ENCODE peak calls at places on chromosomes 2 and 18, in eight cellular contexts. One of them, this sample, is unnamed. For H3K4me1, the result is how much of the 10 kb centered on the place peaks cover.

GRCh38 chr2:203327582-203327917 is 644 bp upstream of the ABI2 start:
- DNase-seq in small intestine: no peak
- DNase-seq in CD8-positive, alpha-beta memory T cell: no peak
- DNase-seq in cardiac muscle cell: no peak
- DNase-seq in mesendoderm: no peak
- DNase-seq in effector memory CD4-positive, alpha-beta T cell: no peak
- DNase-seq in SJSA1: no peak
- DNase-seq in left ventricle myocardium inferior: no peak
- DNase-seq in this sample: no peak

GRCh38 chr2:226760412-226761194 is 39.0 kb downstream of the IRS1 start:
- DNase-seq in small intestine: peak
- DNase-seq in CD8-positive, alpha-beta memory T cell: no peak
- DNase-seq in cardiac muscle cell: no peak
- DNase-seq in mesendoderm: no peak
- DNase-seq in effector memory CD4-positive, alpha-beta T cell: no peak
- DNase-seq in SJSA1: peak
- DNase-seq in left ventricle myocardium inferior: no peak
- DNase-seq in this sample: no peak

GRCh38 chr2:128536925-128537620 is 218.4 kb upstream of the HS6ST1 start:
- DNase-seq in small intestine: no peak
- DNase-seq in CD8-positive, alpha-beta memory T cell: no peak
- DNase-seq in cardiac muscle cell: no peak
- DNase-seq in mesendoderm: peak
- DNase-seq in effector memory CD4-positive, alpha-beta T cell: no peak
- DNase-seq in SJSA1: peak
- DNase-seq in left ventricle myocardium inferior: no peak
- DNase-seq in this sample: no peak

GRCh38 chr2:11155326-11156059 is at the start of gene SLC66A3:
- DNase-seq in small intestine: no peak
- DNase-seq in CD8-positive, alpha-beta memory T cell: peak
- DNase-seq in cardiac muscle cell: peak
- DNase-seq in mesendoderm: peak
- DNase-seq in effector memory CD4-positive, alpha-beta T cell: no peak
- DNase-seq in SJSA1: no peak
- DNase-seq in left ventricle myocardium inferior: no peak
- DNase-seq in this sample: no peak

GRCh38 chr2:8006181-8006580 is 675.7 kb upstream of the ID2 start:
- DNase-seq in small intestine: no peak
- DNase-seq in CD8-positive, alpha-beta memory T cell: no peak
- DNase-seq in cardiac muscle cell: no peak
- DNase-seq in mesendoderm: peak
- DNase-seq in effector memory CD4-positive, alpha-beta T cell: no peak
- DNase-seq in SJSA1: no peak
- DNase-seq in left ventricle myocardium inferior: no peak
- DNase-seq in this sample: no peak

GRCh38 chr2:172431428-172431827 is 4.0 kb downstream of the ITGA6 start:
- DNase-seq in small intestine: peak
- DNase-seq in CD8-positive, alpha-beta memory T cell: no peak
- DNase-seq in cardiac muscle cell: no peak
- DNase-seq in mesendoderm: no peak
- DNase-seq in effector memory CD4-positive, alpha-beta T cell: no peak
- DNase-seq in SJSA1: no peak
- DNase-seq in left ventricle myocardium inferior: peak
- DNase-seq in this sample: peak

GRCh38 chr2:82089518-82089917 is 1785.0 kb upstream of the LRRTM1 start:
- DNase-seq in small intestine: no peak
- DNase-seq in CD8-positive, alpha-beta memory T cell: no peak
- DNase-seq in cardiac muscle cell: no peak
- DNase-seq in mesendoderm: no peak
- DNase-seq in effector memory CD4-positive, alpha-beta T cell: no peak
- DNase-seq in SJSA1: no peak
- DNase-seq in left ventricle myocardium inferior: no peak
- DNase-seq in this sample: no peak

GRCh38 chr2:86441789-86442641 is 844 bp downstream of the KDM3A start:
- DNase-seq in small intestine: peak
- DNase-seq in CD8-positive, alpha-beta memory T cell: peak
- DNase-seq in cardiac muscle cell: peak
- DNase-seq in mesendoderm: peak
- DNase-seq in effector memory CD4-positive, alpha-beta T cell: peak
- DNase-seq in SJSA1: peak
- DNase-seq in left ventricle myocardium inferior: peak
- DNase-seq in this sample: peak

GRCh38 chr2:208607694-208608093 is 201.1 kb downstream of the PTH2R start:
- DNase-seq in small intestine: no peak
- DNase-seq in CD8-positive, alpha-beta memory T cell: no peak
- DNase-seq in cardiac muscle cell: no peak
- DNase-seq in mesendoderm: no peak
- DNase-seq in effector memory CD4-positive, alpha-beta T cell: no peak
- DNase-seq in SJSA1: no peak
- DNase-seq in left ventricle myocardium inferior: no peak
- DNase-seq in this sample: no peak

GRCh38 chr2:140242889-140243288 is 1462.7 kb upstream of the NXPH2 start:
- DNase-seq in small intestine: no peak
- DNase-seq in CD8-positive, alpha-beta memory T cell: no peak
- DNase-seq in cardiac muscle cell: no peak
- DNase-seq in mesendoderm: peak
- DNase-seq in effector memory CD4-positive, alpha-beta T cell: no peak
- DNase-seq in SJSA1: no peak
- DNase-seq in left ventricle myocardium inferior: no peak
- DNase-seq in this sample: no peak

GRCh38 chr2:169363570-169364150 is 1.3 kb upstream of the LRP2 start:
- DNase-seq in small intestine: peak
- DNase-seq in CD8-positive, alpha-beta memory T cell: peak
- DNase-seq in cardiac muscle cell: peak
- DNase-seq in mesendoderm: peak
- DNase-seq in effector memory CD4-positive, alpha-beta T cell: no peak
- DNase-seq in SJSA1: no peak
- DNase-seq in left ventricle myocardium inferior: no peak
- DNase-seq in this sample: no peak

GRCh38 chr2:62430146-62430545 is 75.8 kb downstream of the TMEM17 start:
- DNase-seq in small intestine: no peak
- DNase-seq in CD8-positive, alpha-beta memory T cell: no peak
- DNase-seq in cardiac muscle cell: no peak
- DNase-seq in mesendoderm: no peak
- DNase-seq in effector memory CD4-positive, alpha-beta T cell: no peak
- DNase-seq in SJSA1: no peak
- DNase-seq in left ventricle myocardium inferior: no peak
- DNase-seq in this sample: no peak

GRCh38 chr2:97992836-97993825 is 2.6 kb downstream of the TMEM131 start:
- DNase-seq in small intestine: no peak
- DNase-seq in CD8-positive, alpha-beta memory T cell: no peak
- DNase-seq in cardiac muscle cell: no peak
- DNase-seq in mesendoderm: no peak
- DNase-seq in effector memory CD4-positive, alpha-beta T cell: no peak
- DNase-seq in SJSA1: no peak
- DNase-seq in left ventricle myocardium inferior: no peak
- DNase-seq in this sample: no peak

GRCh38 chr2:99811544-99811943 is 321.7 kb upstream of the REV1 start:
- DNase-seq in small intestine: no peak
- DNase-seq in CD8-positive, alpha-beta memory T cell: no peak
- DNase-seq in cardiac muscle cell: no peak
- DNase-seq in mesendoderm: no peak
- DNase-seq in effector memory CD4-positive, alpha-beta T cell: no peak
- DNase-seq in SJSA1: no peak
- DNase-seq in left ventricle myocardium inferior: no peak
- DNase-seq in this sample: no peak

GRCh38 chr2:20615466-20616241 is 35.2 kb downstream of the HS1BP3 start:
- DNase-seq in small intestine: no peak
- DNase-seq in CD8-positive, alpha-beta memory T cell: no peak
- DNase-seq in cardiac muscle cell: no peak
- DNase-seq in mesendoderm: no peak
- DNase-seq in effector memory CD4-positive, alpha-beta T cell: no peak
- DNase-seq in SJSA1: no peak
- DNase-seq in left ventricle myocardium inferior: peak
- DNase-seq in this sample: peak

GRCh38 chr2:15364561-15364960 is 196.6 kb downstream of the NBAS start:
- DNase-seq in small intestine: no peak
- DNase-seq in CD8-positive, alpha-beta memory T cell: no peak
- DNase-seq in cardiac muscle cell: no peak
- DNase-seq in mesendoderm: no peak
- DNase-seq in effector memory CD4-positive, alpha-beta T cell: no peak
- DNase-seq in SJSA1: no peak
- DNase-seq in left ventricle myocardium inferior: no peak
- DNase-seq in this sample: no peak

GRCh38 chr18:52063923-52064322 is 276.1 kb upstream of the DCC start:
- DNase-seq in small intestine: no peak
- DNase-seq in CD8-positive, alpha-beta memory T cell: no peak
- DNase-seq in cardiac muscle cell: no peak
- DNase-seq in mesendoderm: no peak
- DNase-seq in effector memory CD4-positive, alpha-beta T cell: no peak
- DNase-seq in SJSA1: no peak
- DNase-seq in left ventricle myocardium inferior: no peak
- DNase-seq in this sample: no peak

DNA sequence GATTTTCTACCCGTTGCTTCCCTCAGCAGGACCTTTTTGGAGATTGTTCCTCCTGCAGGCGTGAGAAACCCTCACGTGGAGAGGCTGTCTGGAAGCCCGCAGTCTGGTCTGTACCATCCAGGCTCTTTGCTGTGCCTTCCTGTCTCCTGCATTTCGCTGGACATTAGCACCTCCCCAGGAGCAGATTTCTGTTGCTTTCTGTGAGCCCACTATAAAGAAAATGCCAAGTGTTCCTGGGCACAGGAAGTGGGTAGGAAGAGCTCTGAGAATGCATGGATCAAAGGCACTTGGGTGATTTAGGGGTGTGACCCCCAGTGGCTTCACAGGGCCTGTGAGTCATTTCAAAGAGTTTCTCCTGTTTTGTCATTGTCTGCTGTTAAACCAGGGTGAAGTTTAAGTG is 27.3 kb downstream of the SPTBN1 start:
- DNase-seq in small intestine: no peak
- DNase-seq in CD8-positive, alpha-beta memory T cell: no peak
- DNase-seq in cardiac muscle cell: no peak
- DNase-seq in mesendoderm: peak
- DNase-seq in effector memory CD4-positive, alpha-beta T cell: no peak
- DNase-seq in SJSA1: peak
- DNase-seq in left ventricle myocardium inferior: no peak
- DNase-seq in this sample: no peak
- H3K4me1 ChIP-seq in small intestine: under half
- H3K4me1 ChIP-seq in CD8-positive, alpha-beta memory T cell: under half
- H3K4me1 ChIP-seq in cardiac muscle cell: under half
- H3K4me1 ChIP-seq in mesendoderm: under half
- H3K4me1 ChIP-seq in effector memory CD4-positive, alpha-beta T cell: under half
- H3K4me1 ChIP-seq in SJSA1: under half
- H3K4me1 ChIP-seq in left ventricle myocardium inferior: half or more
- H3K4me1 ChIP-seq in this sample: under half

GRCh38 chr18:79397830-79398761 is 2.4 kb downstream of the NFATC1 start:
- DNase-seq in small intestine: no peak
- DNase-seq in CD8-positive, alpha-beta memory T cell: no peak
- DNase-seq in cardiac muscle cell: no peak
- DNase-seq in mesendoderm: no peak
- DNase-seq in effector memory CD4-positive, alpha-beta T cell: no peak
- DNase-seq in SJSA1: no peak
- DNase-seq in left ventricle myocardium inferior: peak
- DNase-seq in this sample: no peak
- H3K4me1 ChIP-seq in small intestine: under half
- H3K4me1 ChIP-seq in CD8-positive, alpha-beta memory T cell: under half
- H3K4me1 ChIP-seq in cardiac muscle cell: under half
- H3K4me1 ChIP-seq in mesendoderm: under half
- H3K4me1 ChIP-seq in effector memory CD4-positive, alpha-beta T cell: under half
- H3K4me1 ChIP-seq in SJSA1: under half
- H3K4me1 ChIP-seq in left ventricle myocardium inferior: half or more
- H3K4me1 ChIP-seq in this sample: under half

GRCh38 chr2:205570641-205571040 is 111.7 kb upstream of the NRP2 start:
- DNase-seq in small intestine: no peak
- DNase-seq in CD8-positive, alpha-beta memory T cell: no peak
- DNase-seq in cardiac muscle cell: no peak
- DNase-seq in mesendoderm: no peak
- DNase-seq in effector memory CD4-positive, alpha-beta T cell: no peak
- DNase-seq in SJSA1: no peak
- DNase-seq in left ventricle myocardium inferior: no peak
- DNase-seq in this sample: no peak
- H3K4me1 ChIP-seq in small intestine: under half
- H3K4me1 ChIP-seq in CD8-positive, alpha-beta memory T cell: under half
- H3K4me1 ChIP-seq in cardiac muscle cell: under half
- H3K4me1 ChIP-seq in mesendoderm: under half
- H3K4me1 ChIP-seq in effector memory CD4-positive, alpha-beta T cell: under half
- H3K4me1 ChIP-seq in SJSA1: under half
- H3K4me1 ChIP-seq in left ventricle myocardium inferior: under half
- H3K4me1 ChIP-seq in this sample: under half

GRCh38 chr2:18559531-18559930 is 922 bp downstream of the RDH14 start:
- DNase-seq in small intestine: no peak
- DNase-seq in CD8-positive, alpha-beta memory T cell: no peak
- DNase-seq in cardiac muscle cell: peak
- DNase-seq in mesendoderm: no peak
- DNase-seq in effector memory CD4-positive, alpha-beta T cell: no peak
- DNase-seq in SJSA1: no peak
- DNase-seq in left ventricle myocardium inferior: no peak
- DNase-seq in this sample: no peak
- H3K4me1 ChIP-seq in small intestine: under half
- H3K4me1 ChIP-seq in CD8-positive, alpha-beta memory T cell: under half
- H3K4me1 ChIP-seq in cardiac muscle cell: under half
- H3K4me1 ChIP-seq in mesendoderm: under half
- H3K4me1 ChIP-seq in effector memory CD4-positive, alpha-beta T cell: under half
- H3K4me1 ChIP-seq in SJSA1: under half
- H3K4me1 ChIP-seq in left ventricle myocardium inferior: half or more
- H3K4me1 ChIP-seq in this sample: under half

This sample was measured in uterus.